ENCODE peak calls at places on chromosomes 7 and 10, in five cellular contexts. R, B, A, L and O are unnamed samples.

GRCh38 chr7:96322373-96322695 is 436 bp upstream of the SLC25A13 start:
- DNase-seq in L (no peak), R (no peak), B (no peak), A (no peak), O (no peak)

GRCh38 chr10:11658801-11659368 is 47.4 kb upstream of the USP6NL start:
- DNase-seq in A (no peak), B (no peak), R (no peak), L (no peak), O (no peak)

GRCh38 chr10:71667374-71667750 is 52.2 kb downstream of the C10orf105 start:
- DNase-seq in R (no peak), L (no peak), B (no peak), A (no peak), O (no peak)

GRCh38 chr10:124521429-124521871 is 59.8 kb downstream of the LHPP start:
- DNase-seq in B (no peak), A (no peak), L (no peak), R (no peak), O (no peak)

GRCh38 chr7:98286093-98286525 is 4.6 kb downstream of the BRI3 start:
- DNase-seq in R (no peak), B (peak; percentile 76), L (peak; percentile 46), A (peak; percentile 30), O (no peak)

GRCh38 chr7:35802649-35803048 is 1.8 kb downstream of the SEPTIN7 start:
- DNase-seq in A (peak; percentile 26), R (no peak), B (no peak), L (no peak), O (no peak)

GRCh38 chr10:53894145-53894544 is 906.9 kb downstream of the PCDH15 start:
- DNase-seq in A (peak; percentile 30), L (no peak), R (no peak), B (no peak), O (no peak)

GRCh38 chr7:116400526-116400925 is 99.0 kb upstream of the CAV2 start:
- DNase-seq in A (no peak), B (no peak), R (no peak), L (no peak), O (no peak)

GRCh38 chr7:138608292-138608691 is 92.9 kb downstream of the SVOPL start:
- DNase-seq in L (peak; percentile 66), B (no peak), A (no peak), R (no peak), O (no peak)

GRCh38 chr10:71059943-71060342 is 152.4 kb upstream of the UNC5B start:
- DNase-seq in R (no peak), B (no peak), A (no peak), L (no peak), O (no peak)

GRCh38 chr10:113453351-113453750 is 99.5 kb upstream of the HABP2 start:
- DNase-seq in B (no peak), L (no peak), A (no peak), R (no peak), O (no peak)

GRCh38 chr7:74288034-74288881 is 949 bp upstream of the CLIP2 start:
- DNase-seq in L (peak; percentile 52), A (no peak), R (no peak), B (no peak), O (no peak)

GRCh38 chr7:51309361-51310130 is 7.1 kb downstream of the COBL start:
- DNase-seq in L (no peak), R (no peak), A (no peak), B (no peak), O (no peak)

GRCh38 chr10:5647507-5648240 is 18.7 kb downstream of the ASB13 start:
- DNase-seq in A (no peak), L (no peak), B (no peak), R (no peak), O (no peak)

GRCh38 chr10:48682265-48682664 is 2.4 kb upstream of the WDFY4 start:
- DNase-seq in A (no peak), B (no peak), R (no peak), L (no peak), O (no peak)

GRCh38 chr7:45417268-45417667 is 156.9 kb upstream of the ADCY1 start:
- DNase-seq in B (no peak), R (no peak), L (no peak), A (no peak), O (no peak)

GRCh38 chr10:30371954-30372353 is 22.9 kb upstream of the MTPAP start:
- DNase-seq in L (no peak), R (no peak), A (no peak), B (no peak), O (no peak)

GRCh38 chr10:58307676-58308075 is 27.1 kb upstream of the UBE2D1 start:
- DNase-seq in L (no peak), B (no peak), R (no peak), A (no peak), O (no peak)

GRCh38 chr7:67663644-67664043 is 667.0 kb downstream of the TYW1 start:
- DNase-seq in B (no peak), R (no peak), L (no peak), A (no peak), O (no peak)